ENCODE peak calls at places on chromosomes 16 and 17, in seven cellular contexts. G is choroid plexus epithelial cell; S is stimulated activated CD4-positive, alpha-beta T cell treated with anti-CD3 and anti-CD28 coated beads, Interleukin-4, amount 100 ng/mL, for 4 hours; H is NCI-H2029 treated with DMSO at 0.1 percent for 48 hours; V is hepatocyte; C is endothelial cell; D is stimulated activated naive CD8-positive, alpha-beta T cell treated with anti-CD3 and anti-CD28 coated beads, Interleukin-15, Interleukin-2, amounts not matched to agents 100 U/mL and 50 U/mL, for 24 hours. F is an unnamed sample.

GRCh38 chr17:40791808-40792436 is 7.8 kb downstream of the KRT28 start:
- DNase-seq in S (no peak), H (no peak), G (peak), D (no peak), V (peak), C (no peak), F (no peak)

GRCh38 chr17:7435676-7436555 is 681 bp downstream of the TMEM102 start:
- DNase-seq in H (no peak), D (peak), V (peak), C (peak), G (no peak), S (peak), F (no peak)

GRCh38 chr16:84817613-84818012 is 2.2 kb upstream of the CRISPLD2 start:
- DNase-seq in S (no peak), D (no peak), H (no peak), C (no peak), G (no peak), V (no peak), F (no peak)

GRCh38 chr16:79154081-79154480 is 446.5 kb downstream of the MAF start:
- DNase-seq in S (no peak), D (no peak), C (no peak), H (no peak), G (no peak), V (no peak), F (no peak)

GRCh38 chr17:41733348-41734138 is 900 bp downstream of the HAP1 start:
- DNase-seq in S (peak), C (no peak), V (no peak), G (no peak), H (no peak), D (no peak), F (no peak)

GRCh38 chr16:75087040-75087979 is 29.3 kb downstream of the LDHD start:
- DNase-seq in G (peak), C (peak), V (peak), S (no peak), D (no peak), H (peak), F (peak)

GRCh38 chr16:88638323-88639230 is at the start of gene IL17C:
- DNase-seq in G (no peak), D (no peak), S (no peak), C (no peak), V (no peak), H (peak), F (peak)

GRCh38 chr16:64724339-64724738 is 397.5 kb downstream of the CDH11 start:
- DNase-seq in D (no peak), G (no peak), C (no peak), H (no peak), S (no peak), V (no peak), F (no peak)

GRCh38 chr17:851986-852385 is 69.8 kb downstream of the MRM3 start:
- DNase-seq in D (no peak), C (no peak), H (no peak), S (no peak), G (no peak), V (no peak), F (no peak)

GRCh38 chr17:58786586-58787295 is 31.1 kb downstream of the PPM1E start:
- DNase-seq in H (no peak), C (no peak), G (peak), V (peak), D (no peak), S (no peak), F (no peak)

GRCh38 chr16:30991052-30991451 is 6.0 kb downstream of the HSD3B7 start:
- DNase-seq in G (no peak), S (no peak), D (no peak), H (no peak), C (no peak), V (no peak), F (no peak)

GRCh38 chr17:4849011-4849536 is 15.9 kb downstream of the MINK1 start:
- DNase-seq in S (no peak), V (peak), G (no peak), D (no peak), H (no peak), C (no peak), F (no peak)